ENCODE peak calls at places on chromosomes 11 and 22, in six cellular contexts. Y is thoracic aorta, K is tibial artery, C is PC-9, M is fibroblast of mammary gland, P is cardiac muscle cell. O is an unnamed sample.

GRCh38 chr11:72552399-72552910 is 118.1 kb upstream of the CLPB start:
- DNase-seq in K (no peak), M (no peak), Y (no peak), C (peak; percentile 21), P (no peak), O (no peak)

GRCh38 chr22:38490915-38491314 is 15.2 kb downstream of the DDX17 start:
- DNase-seq in C (peak; percentile 31), K (peak; percentile 59), Y (no peak), P (no peak), M (peak; percentile 77), O (no peak)

GRCh38 chr11:111680486-111681175 is 78.4 kb downstream of the SIK2 start:
- DNase-seq in P (no peak), Y (no peak), M (no peak), C (peak; percentile 22), K (no peak), O (no peak)

GRCh38 chr22:30309981-30310672 is 16.6 kb downstream of the TBC1D10A start:
- DNase-seq in P (no peak), C (peak; percentile 80), Y (no peak), K (peak; percentile 71), M (peak; percentile 45), O (no peak)

GRCh38 chr11:132158091-132158490 is 787.7 kb downstream of the NTM start:
- DNase-seq in P (peak; percentile 4), C (peak; percentile 41), Y (no peak), M (peak; percentile 25), K (no peak), O (peak; percentile 28)

GRCh38 chr11:66070604-66071325 is 693 bp downstream of the PACS1 start:
- DNase-seq in Y (no peak), M (peak; percentile 24), C (peak; percentile 52), P (peak; percentile 51), K (peak; percentile 73), O (peak; percentile 47)

GRCh38 chr11:129817282-129818051 is 1.8 kb downstream of the TMEM45B start:
- DNase-seq in Y (no peak), P (no peak), C (peak; percentile 71), M (no peak), K (no peak), O (no peak)

GRCh38 chr11:83026229-83026628 is 45.5 kb downstream of the RAB30 start:
- DNase-seq in Y (no peak), P (no peak), K (no peak), M (no peak), C (no peak), O (no peak)

GRCh38 chr11:95802806-95803205 is 12.5 kb downstream of the CEP57 start:
- DNase-seq in C (no peak), K (no peak), P (no peak), Y (no peak), M (no peak), O (no peak)

GRCh38 chr11:101487775-101488174 is 96.0 kb downstream of the TRPC6 start:
- DNase-seq in C (no peak), K (no peak), M (peak; percentile 73), P (no peak), Y (no peak), O (no peak)

GRCh38 chr11:131687291-131688055 is 317.1 kb downstream of the NTM start:
- DNase-seq in Y (no peak), K (no peak), C (no peak), P (no peak), M (no peak), O (no peak)

GRCh38 chr11:35165416-35166368 is 26.7 kb downstream of the CD44 start:
- DNase-seq in P (no peak), K (peak; percentile 62), Y (no peak), M (peak; percentile 87), C (peak; percentile 85), O (peak; percentile 46)

GRCh38 chr11:15625691-15626090 is 511.0 kb downstream of the INSC start:
- DNase-seq in Y (no peak), C (no peak), P (no peak), K (no peak), M (no peak), O (no peak)

GRCh38 chr11:111335124-111335535 is 36.8 kb downstream of the POU2AF3 start:
- DNase-seq in Y (no peak), P (no peak), M (no peak), C (no peak), K (no peak), O (no peak)

GRCh38 chr22:50674606-50675552 is 2.3 kb downstream of the SHANK3 start:
- DNase-seq in P (peak; percentile 73), K (no peak), C (peak; percentile 89), M (no peak), Y (no peak), O (peak; percentile 53)

GRCh38 chr11:122883682-122883981 is 1.1 kb downstream of the JHY start:
- DNase-seq in M (no peak), P (no peak), K (no peak), Y (no peak), C (no peak), O (no peak)

GRCh38 chr11:3920148-3920852 is 64.8 kb downstream of the STIM1 start:
- DNase-seq in Y (no peak), P (no peak), M (peak; percentile 87), C (peak; percentile 41), K (peak; percentile 77), O (no peak)

GRCh38 chr11:115321602-115322289 is 182.5 kb downstream of the CADM1 start:
- DNase-seq in P (no peak), C (no peak), K (no peak), Y (no peak), M (no peak), O (no peak)

GRCh38 chr22:38135133-38135706 is 24.7 kb upstream of the BAIAP2L2 start:
- DNase-seq in M (peak; percentile 94), Y (no peak), C (peak; percentile 96), K (no peak), P (no peak), O (no peak)

GRCh38 chr22:43996170-43996980 is 27.7 kb upstream of the PARVB start:
- DNase-seq in P (no peak), K (peak; percentile 61), Y (no peak), M (no peak), C (peak; percentile 32), O (peak; percentile 36)

GRCh38 chr11:120182357-120182756 is 28.5 kb upstream of the OAF start:
- DNase-seq in K (no peak), P (no peak), C (no peak), M (no peak), Y (no peak), O (no peak)

GRCh38 chr22:24595863-24596262 is 3.0 kb upstream of the LRRC75B start:
- DNase-seq in M (no peak), Y (no peak), P (no peak), C (no peak), K (no peak), O (no peak)

GRCh38 chr22:24601217-24602104 is 1.5 kb upstream of the GGT1 start:
- DNase-seq in K (no peak), Y (no peak), M (no peak), C (peak; percentile 82), P (no peak), O (no peak)

GRCh38 chr22:24595228-24595627 is 2.4 kb upstream of the LRRC75B start:
- DNase-seq in C (no peak), P (no peak), Y (no peak), K (no peak), M (no peak), O (no peak)

GRCh38 chr22:24594569-24595120 is 1.8 kb upstream of the LRRC75B start:
- DNase-seq in C (no peak), M (no peak), K (no peak), P (no peak), Y (no peak), O (no peak)

GRCh38 chr22:24599514-24599913 is 3.5 kb upstream of the GGT1 start:
- DNase-seq in M (no peak), C (no peak), P (no peak), K (no peak), Y (no peak), O (no peak)
- TF ChIP-seq CTCF in M (no peak), C (no peak), P (no peak), K (no peak), Y (no peak), O (no peak)

DNA sequence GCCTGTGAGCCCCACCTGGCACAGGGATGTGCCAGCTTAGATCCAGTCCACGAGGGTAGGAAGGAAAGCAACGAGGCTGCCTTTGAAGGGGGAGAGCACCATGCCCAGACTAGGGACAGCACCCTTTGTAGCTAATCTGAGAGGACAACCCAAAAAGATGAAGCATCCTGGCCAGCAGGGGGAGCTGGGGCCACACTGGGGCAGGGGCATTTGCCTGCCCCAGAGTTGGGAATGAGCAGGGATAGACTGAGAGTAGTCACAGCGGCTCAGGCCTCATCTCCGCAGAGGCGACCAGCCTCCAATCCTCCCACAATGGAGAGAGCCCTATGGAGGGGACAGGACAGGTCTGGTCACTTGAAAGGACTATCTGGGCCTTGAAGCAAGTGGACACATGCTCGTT is 16.4 kb downstream of the LMO1 start:
- DNase-seq in C (no peak), K (no peak), M (peak; percentile 15), Y (no peak), P (no peak), O (no peak)
- TF ChIP-seq CTCF in C (peak; percentile 75), K (peak; percentile 19), M (peak; percentile 42), Y (peak; percentile 30), P (peak; percentile 45), O (peak; percentile 53)

DNA sequence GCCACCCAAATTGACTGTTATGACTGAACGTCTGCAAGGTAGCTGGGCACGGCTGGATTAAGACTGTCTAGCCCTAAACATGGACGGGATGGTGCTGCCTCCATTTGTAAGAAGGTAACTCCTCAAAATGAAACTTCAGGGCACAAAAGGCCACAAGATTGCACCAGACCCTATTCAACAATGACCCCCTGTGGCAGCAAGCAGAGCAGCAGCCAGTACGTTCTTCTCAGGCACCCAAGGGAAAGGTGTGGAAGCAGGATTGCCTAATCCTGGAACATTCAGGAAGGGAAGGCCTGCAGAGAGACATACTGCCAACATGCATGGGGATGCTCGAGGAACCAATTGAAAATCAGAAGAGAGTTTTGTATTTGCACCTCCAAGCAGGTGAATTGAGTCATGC is 4.5 kb upstream of the TBX10 start:
- DNase-seq in P (no peak), Y (no peak), C (peak; percentile 57), M (peak; percentile 17), K (no peak), O (no peak)
- TF ChIP-seq CTCF in P (peak; percentile 24), Y (no peak), C (peak; percentile 62), M (peak; percentile 35), K (no peak), O (no peak)

DNA sequence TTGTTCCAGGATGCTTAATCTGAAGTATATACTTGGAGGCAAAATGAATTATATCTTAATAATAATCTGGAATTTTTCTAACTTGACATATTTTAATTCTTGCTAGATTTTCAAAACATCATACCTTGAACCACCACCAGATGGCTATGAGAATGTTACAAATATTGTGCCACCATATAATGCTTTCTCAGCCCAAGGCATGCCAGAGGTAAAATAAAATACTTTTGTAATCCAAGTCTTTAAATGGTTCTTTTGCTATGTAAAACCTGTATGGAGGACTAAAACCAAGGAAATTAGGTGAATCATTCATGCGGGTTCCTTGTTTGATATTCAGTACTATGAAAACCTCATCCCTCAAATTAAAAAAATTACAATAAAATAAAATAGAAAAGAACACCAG is 14.4 kb downstream of the NAALAD2 start:
- DNase-seq in P (no peak), Y (no peak), C (no peak), K (no peak), M (no peak), O (no peak)
- TF ChIP-seq CTCF in P (peak; percentile 16), Y (no peak), C (peak; percentile 66), K (no peak), M (no peak), O (peak; percentile 60)

O was measured in endothelial cell.